ENCODE peak calls at places on chromosomes 13 and 19, in nine cellular contexts. One of them, this sample, is unnamed.

GRCh38 chr13:51342706-51343105 is 3.2 kb downstream of the SERPINE3 start:
- DNase-seq in CD4-positive, alpha-beta T cell: no peak
- DNase-seq in stomach: no peak
- DNase-seq in AML-193: no peak
- DNase-seq in activated CD4-positive, alpha-beta T cell treated with anti-CD3 and anti-CD28 coated beads, Interleukin-2, amount 10 ng/mL, durations not matched to agents 7 days and 5 days: no peak
- DNase-seq in OCI-M1: no peak
- DNase-seq in activated T-cell treated with anti-CD3 and anti-CD28 coated beads, Interleukin-2, amount 50 U/mL, for 24 hours: no peak
- DNase-seq in left ventricle myocardium superior: no peak
- DNase-seq in NCI-H2081: no peak
- DNase-seq in this sample: no peak

GRCh38 chr19:34559045-34559444 is 77.5 kb downstream of the WTIP start:
- DNase-seq in CD4-positive, alpha-beta T cell: no peak
- DNase-seq in stomach: no peak
- DNase-seq in AML-193: no peak
- DNase-seq in activated CD4-positive, alpha-beta T cell treated with anti-CD3 and anti-CD28 coated beads, Interleukin-2, amount 10 ng/mL, durations not matched to agents 7 days and 5 days: no peak
- DNase-seq in OCI-M1: no peak
- DNase-seq in activated T-cell treated with anti-CD3 and anti-CD28 coated beads, Interleukin-2, amount 50 U/mL, for 24 hours: no peak
- DNase-seq in left ventricle myocardium superior: no peak
- DNase-seq in NCI-H2081: no peak
- DNase-seq in this sample: no peak

GRCh38 chr13:23506071-23506820 is 64.0 kb upstream of the TNFRSF19 start:
- DNase-seq in CD4-positive, alpha-beta T cell: no peak
- DNase-seq in stomach: no peak
- DNase-seq in AML-193: no peak
- DNase-seq in activated CD4-positive, alpha-beta T cell treated with anti-CD3 and anti-CD28 coated beads, Interleukin-2, amount 10 ng/mL, durations not matched to agents 7 days and 5 days: no peak
- DNase-seq in OCI-M1: no peak
- DNase-seq in activated T-cell treated with anti-CD3 and anti-CD28 coated beads, Interleukin-2, amount 50 U/mL, for 24 hours: no peak
- DNase-seq in left ventricle myocardium superior: no peak
- DNase-seq in NCI-H2081: no peak
- DNase-seq in this sample: no peak

GRCh38 chr19:47228168-47228936 is 2.6 kb downstream of the BBC3 start:
- DNase-seq in CD4-positive, alpha-beta T cell: peak
- DNase-seq in stomach: peak
- DNase-seq in AML-193: no peak
- DNase-seq in activated CD4-positive, alpha-beta T cell treated with anti-CD3 and anti-CD28 coated beads, Interleukin-2, amount 10 ng/mL, durations not matched to agents 7 days and 5 days: peak
- DNase-seq in OCI-M1: peak
- DNase-seq in activated T-cell treated with anti-CD3 and anti-CD28 coated beads, Interleukin-2, amount 50 U/mL, for 24 hours: peak
- DNase-seq in left ventricle myocardium superior: peak
- DNase-seq in NCI-H2081: no peak
- DNase-seq in this sample: no peak

GRCh38 chr19:38921420-38922274 is 8.9 kb downstream of the SARS2 start:
- DNase-seq in CD4-positive, alpha-beta T cell: no peak
- DNase-seq in stomach: no peak
- DNase-seq in AML-193: no peak
- DNase-seq in activated CD4-positive, alpha-beta T cell treated with anti-CD3 and anti-CD28 coated beads, Interleukin-2, amount 10 ng/mL, durations not matched to agents 7 days and 5 days: no peak
- DNase-seq in OCI-M1: no peak
- DNase-seq in activated T-cell treated with anti-CD3 and anti-CD28 coated beads, Interleukin-2, amount 50 U/mL, for 24 hours: no peak
- DNase-seq in left ventricle myocardium superior: no peak
- DNase-seq in NCI-H2081: no peak
- DNase-seq in this sample: no peak

GRCh38 chr19:18543814-18544475 is 572 bp upstream of the FKBP8 start:
- DNase-seq in CD4-positive, alpha-beta T cell: peak
- DNase-seq in stomach: peak
- DNase-seq in AML-193: peak
- DNase-seq in activated CD4-positive, alpha-beta T cell treated with anti-CD3 and anti-CD28 coated beads, Interleukin-2, amount 10 ng/mL, durations not matched to agents 7 days and 5 days: peak
- DNase-seq in OCI-M1: peak
- DNase-seq in activated T-cell treated with anti-CD3 and anti-CD28 coated beads, Interleukin-2, amount 50 U/mL, for 24 hours: peak
- DNase-seq in left ventricle myocardium superior: peak
- DNase-seq in NCI-H2081: peak
- DNase-seq in this sample: peak

GRCh38 chr19:2507109-2507508 is 31.2 kb downstream of the GADD45B start:
- DNase-seq in CD4-positive, alpha-beta T cell: no peak
- DNase-seq in stomach: peak
- DNase-seq in AML-193: no peak
- DNase-seq in activated CD4-positive, alpha-beta T cell treated with anti-CD3 and anti-CD28 coated beads, Interleukin-2, amount 10 ng/mL, durations not matched to agents 7 days and 5 days: peak
- DNase-seq in OCI-M1: peak
- DNase-seq in activated T-cell treated with anti-CD3 and anti-CD28 coated beads, Interleukin-2, amount 50 U/mL, for 24 hours: no peak
- DNase-seq in left ventricle myocardium superior: no peak
- DNase-seq in NCI-H2081: peak
- DNase-seq in this sample: peak

GRCh38 chr13:88857256-88857655 is 1186.1 kb downstream of the SLITRK5 start:
- DNase-seq in CD4-positive, alpha-beta T cell: no peak
- DNase-seq in stomach: no peak
- DNase-seq in AML-193: no peak
- DNase-seq in activated CD4-positive, alpha-beta T cell treated with anti-CD3 and anti-CD28 coated beads, Interleukin-2, amount 10 ng/mL, durations not matched to agents 7 days and 5 days: no peak
- DNase-seq in OCI-M1: no peak
- DNase-seq in activated T-cell treated with anti-CD3 and anti-CD28 coated beads, Interleukin-2, amount 50 U/mL, for 24 hours: no peak
- DNase-seq in left ventricle myocardium superior: no peak
- DNase-seq in NCI-H2081: peak
- DNase-seq in this sample: no peak

GRCh38 chr13:89899302-89900103 is 1448.0 kb upstream of the MIR17HG start:
- DNase-seq in CD4-positive, alpha-beta T cell: no peak
- DNase-seq in stomach: no peak
- DNase-seq in AML-193: no peak
- DNase-seq in activated CD4-positive, alpha-beta T cell treated with anti-CD3 and anti-CD28 coated beads, Interleukin-2, amount 10 ng/mL, durations not matched to agents 7 days and 5 days: no peak
- DNase-seq in OCI-M1: no peak
- DNase-seq in activated T-cell treated with anti-CD3 and anti-CD28 coated beads, Interleukin-2, amount 50 U/mL, for 24 hours: no peak
- DNase-seq in left ventricle myocardium superior: no peak
- DNase-seq in NCI-H2081: peak
- DNase-seq in this sample: peak

GRCh38 chr13:43545317-43545874 is 241.4 kb downstream of the ENOX1 start:
- DNase-seq in CD4-positive, alpha-beta T cell: no peak
- DNase-seq in stomach: no peak
- DNase-seq in AML-193: no peak
- DNase-seq in activated CD4-positive, alpha-beta T cell treated with anti-CD3 and anti-CD28 coated beads, Interleukin-2, amount 10 ng/mL, durations not matched to agents 7 days and 5 days: no peak
- DNase-seq in OCI-M1: no peak
- DNase-seq in activated T-cell treated with anti-CD3 and anti-CD28 coated beads, Interleukin-2, amount 50 U/mL, for 24 hours: no peak
- DNase-seq in left ventricle myocardium superior: peak
- DNase-seq in NCI-H2081: no peak
- DNase-seq in this sample: no peak

GRCh38 chr19:21482863-21483276 is 22.5 kb upstream of the ZNF429 start:
- DNase-seq in CD4-positive, alpha-beta T cell: peak
- DNase-seq in stomach: peak
- DNase-seq in AML-193: peak
- DNase-seq in activated CD4-positive, alpha-beta T cell treated with anti-CD3 and anti-CD28 coated beads, Interleukin-2, amount 10 ng/mL, durations not matched to agents 7 days and 5 days: peak
- DNase-seq in OCI-M1: peak
- DNase-seq in activated T-cell treated with anti-CD3 and anti-CD28 coated beads, Interleukin-2, amount 50 U/mL, for 24 hours: peak
- DNase-seq in left ventricle myocardium superior: peak
- DNase-seq in NCI-H2081: peak
- DNase-seq in this sample: peak

GRCh38 chr19:32177686-32178085 is 167.7 kb upstream of the ZNF507 start:
- DNase-seq in CD4-positive, alpha-beta T cell: no peak
- DNase-seq in stomach: no peak
- DNase-seq in AML-193: no peak
- DNase-seq in activated CD4-positive, alpha-beta T cell treated with anti-CD3 and anti-CD28 coated beads, Interleukin-2, amount 10 ng/mL, durations not matched to agents 7 days and 5 days: no peak
- DNase-seq in OCI-M1: no peak
- DNase-seq in activated T-cell treated with anti-CD3 and anti-CD28 coated beads, Interleukin-2, amount 50 U/mL, for 24 hours: no peak
- DNase-seq in left ventricle myocardium superior: no peak
- DNase-seq in NCI-H2081: no peak
- DNase-seq in this sample: no peak

GRCh38 chr13:35723820-35724219 is 247.3 kb upstream of the MAB21L1 start:
- DNase-seq in CD4-positive, alpha-beta T cell: no peak
- DNase-seq in stomach: no peak
- DNase-seq in AML-193: no peak
- DNase-seq in activated CD4-positive, alpha-beta T cell treated with anti-CD3 and anti-CD28 coated beads, Interleukin-2, amount 10 ng/mL, durations not matched to agents 7 days and 5 days: no peak
- DNase-seq in OCI-M1: peak
- DNase-seq in activated T-cell treated with anti-CD3 and anti-CD28 coated beads, Interleukin-2, amount 50 U/mL, for 24 hours: no peak
- DNase-seq in left ventricle myocardium superior: peak
- DNase-seq in NCI-H2081: no peak
- DNase-seq in this sample: no peak

GRCh38 chr13:59337070-59337469 is 826.7 kb downstream of the DIAPH3 start:
- DNase-seq in CD4-positive, alpha-beta T cell: no peak
- DNase-seq in stomach: no peak
- DNase-seq in AML-193: peak
- DNase-seq in activated CD4-positive, alpha-beta T cell treated with anti-CD3 and anti-CD28 coated beads, Interleukin-2, amount 10 ng/mL, durations not matched to agents 7 days and 5 days: no peak
- DNase-seq in OCI-M1: no peak
- DNase-seq in activated T-cell treated with anti-CD3 and anti-CD28 coated beads, Interleukin-2, amount 50 U/mL, for 24 hours: no peak
- DNase-seq in left ventricle myocardium superior: no peak
- DNase-seq in NCI-H2081: no peak
- DNase-seq in this sample: no peak

GRCh38 chr19:4633140-4633967 is 6.0 kb upstream of the TNFAIP8L1 start:
- DNase-seq in CD4-positive, alpha-beta T cell: no peak
- DNase-seq in stomach: peak
- DNase-seq in AML-193: peak
- DNase-seq in activated CD4-positive, alpha-beta T cell treated with anti-CD3 and anti-CD28 coated beads, Interleukin-2, amount 10 ng/mL, durations not matched to agents 7 days and 5 days: peak
- DNase-seq in OCI-M1: peak
- DNase-seq in activated T-cell treated with anti-CD3 and anti-CD28 coated beads, Interleukin-2, amount 50 U/mL, for 24 hours: peak
- DNase-seq in left ventricle myocardium superior: peak
- DNase-seq in NCI-H2081: peak
- DNase-seq in this sample: peak

GRCh38 chr19:53991224-53992113 is at the start of gene CACNG6:
- DNase-seq in CD4-positive, alpha-beta T cell: no peak
- DNase-seq in stomach: peak
- DNase-seq in AML-193: no peak
- DNase-seq in activated CD4-positive, alpha-beta T cell treated with anti-CD3 and anti-CD28 coated beads, Interleukin-2, amount 10 ng/mL, durations not matched to agents 7 days and 5 days: no peak
- DNase-seq in OCI-M1: no peak
- DNase-seq in activated T-cell treated with anti-CD3 and anti-CD28 coated beads, Interleukin-2, amount 50 U/mL, for 24 hours: no peak
- DNase-seq in left ventricle myocardium superior: no peak
- DNase-seq in NCI-H2081: no peak
- DNase-seq in this sample: no peak

GRCh38 chr19:40284501-40285352 is at the start of gene AKT2:
- DNase-seq in CD4-positive, alpha-beta T cell: peak
- DNase-seq in stomach: no peak
- DNase-seq in AML-193: no peak
- DNase-seq in activated CD4-positive, alpha-beta T cell treated with anti-CD3 and anti-CD28 coated beads, Interleukin-2, amount 10 ng/mL, durations not matched to agents 7 days and 5 days: peak
- DNase-seq in OCI-M1: peak
- DNase-seq in activated T-cell treated with anti-CD3 and anti-CD28 coated beads, Interleukin-2, amount 50 U/mL, for 24 hours: no peak
- DNase-seq in left ventricle myocardium superior: no peak
- DNase-seq in NCI-H2081: peak
- DNase-seq in this sample: no peak

GRCh38 chr19:39409886-39410619 is 2.4 kb upstream of the PLEKHG2 start:
- DNase-seq in CD4-positive, alpha-beta T cell: peak
- DNase-seq in stomach: peak
- DNase-seq in AML-193: peak
- DNase-seq in activated CD4-positive, alpha-beta T cell treated with anti-CD3 and anti-CD28 coated beads, Interleukin-2, amount 10 ng/mL, durations not matched to agents 7 days and 5 days: peak
- DNase-seq in OCI-M1: peak
- DNase-seq in activated T-cell treated with anti-CD3 and anti-CD28 coated beads, Interleukin-2, amount 50 U/mL, for 24 hours: peak
- DNase-seq in left ventricle myocardium superior: peak
- DNase-seq in NCI-H2081: no peak
- DNase-seq in this sample: peak

GRCh38 chr19:49361438-49362047 is 673 bp downstream of the TEAD2 start:
- DNase-seq in CD4-positive, alpha-beta T cell: no peak
- DNase-seq in stomach: peak
- DNase-seq in AML-193: no peak
- DNase-seq in activated CD4-positive, alpha-beta T cell treated with anti-CD3 and anti-CD28 coated beads, Interleukin-2, amount 10 ng/mL, durations not matched to agents 7 days and 5 days: no peak
- DNase-seq in OCI-M1: peak
- DNase-seq in activated T-cell treated with anti-CD3 and anti-CD28 coated beads, Interleukin-2, amount 50 U/mL, for 24 hours: no peak
- DNase-seq in left ventricle myocardium superior: peak
- DNase-seq in NCI-H2081: no peak
- DNase-seq in this sample: peak